ENCODE peak calls at places on chromosomes 5 and 9, in seven cellular contexts. Y is WTC11; G is T-helper 9 cell; U is activated CD4-positive, alpha-beta T cell treated with anti-CD3 and anti-CD28 coated beads, Interleukin-2, amount 50 U/mL, for 48 hours; C is KBM-7; D is heart right ventricle; B is mesothelial cell of epicardium. P is an unnamed sample.

GRCh38 chr9:16410601-16411285 is 459.7 kb downstream of the BNC2 start:
- DNase-seq in C (no peak), Y (no peak), D (no peak), U (no peak), B (no peak), G (no peak), P (no peak)

GRCh38 chr5:149153751-149154610 is 12.7 kb downstream of the ABLIM3 start:
- DNase-seq in B (no peak), U (no peak), Y (no peak), C (no peak), D (peak), G (no peak), P (no peak)

GRCh38 chr9:108687360-108687981 is 168.3 kb downstream of the ACTL7B start:
- DNase-seq in Y (no peak), G (no peak), U (no peak), B (no peak), C (no peak), D (no peak), P (no peak)

GRCh38 chr5:38607930-38608545 is 51.6 kb upstream of the LIFR start:
- DNase-seq in G (no peak), U (no peak), C (no peak), B (no peak), D (no peak), Y (no peak), P (no peak)

GRCh38 chr5:150671509-150672236 is 10.6 kb downstream of the MYOZ3 start:
- DNase-seq in C (peak), U (peak), Y (peak), D (no peak), G (no peak), B (no peak), P (no peak)

GRCh38 chr9:96674914-96675538 is 19.9 kb upstream of the PRXL2C start:
- DNase-seq in G (no peak), U (no peak), Y (no peak), D (no peak), B (no peak), C (no peak), P (no peak)

GRCh38 chr5:83802686-83803085 is 82.0 kb upstream of the HAPLN1 start:
- DNase-seq in U (no peak), G (no peak), C (no peak), Y (no peak), B (no peak), D (no peak), P (no peak)

GRCh38 chr5:125249400-125249799 is 503.0 kb upstream of the ZNF608 start:
- DNase-seq in G (no peak), U (no peak), C (no peak), D (no peak), Y (no peak), B (no peak), P (no peak)

GRCh38 chr5:96067902-96068614 is 106.4 kb upstream of the ELL2 start:
- DNase-seq in U (peak), C (no peak), B (no peak), G (no peak), D (no peak), Y (no peak), P (no peak)